ENCODE peak calls at places on chromosomes 11 and 22, in seven cellular contexts. X is IMR-90, A is neural progenitor cell, I is prostate gland, T is nephron progenitor cell, W is mammary epithelial cell, V is GM12864. F is an unnamed sample.

GRCh38 chr22:39900306-39901227 is at the start of gene GRAP2:
- DNase-seq in X (no peak), A (no peak), I (no peak), T (no peak), W (no peak), V (peak), F (no peak)

GRCh38 chr11:64296236-64296635 is 3.9 kb upstream of the CATSPERZ start:
- DNase-seq in X (no peak), A (no peak), I (no peak), T (no peak), W (no peak), V (no peak), F (no peak)

GRCh38 chr22:37569009-37569920 is 9.0 kb downstream of the CDC42EP1 start:
- DNase-seq in X (no peak), A (no peak), I (no peak), T (no peak), W (no peak), V (no peak), F (no peak)

GRCh38 chr11:131491503-131491902 is 121.1 kb downstream of the NTM start:
- DNase-seq in X (peak), A (no peak), I (no peak), T (no peak), W (peak), V (no peak), F (no peak)

GRCh38 chr11:125287467-125288232 is 123.1 kb downstream of the PKNOX2 start:
- DNase-seq in X (peak), A (peak), I (no peak), T (peak), W (no peak), V (no peak), F (no peak)

GRCh38 chr11:22785251-22785650 is 44.4 kb downstream of the SVIP start:
- DNase-seq in X (peak), A (no peak), I (no peak), T (no peak), W (peak), V (no peak), F (no peak)

GRCh38 chr22:25979968-25980367 is 189.3 kb upstream of the SEZ6L start:
- DNase-seq in X (no peak), A (no peak), I (no peak), T (no peak), W (no peak), V (no peak), F (no peak)

GRCh38 chr11:1563697-1564534 is 8.2 kb downstream of the DUSP8 start:
- DNase-seq in X (no peak), A (no peak), I (no peak), T (no peak), W (no peak), V (no peak), F (peak)

GRCh38 chr11:112670806-112671570 is 290.2 kb upstream of the NCAM1 start:
- DNase-seq in X (no peak), A (no peak), I (no peak), T (no peak), W (no peak), V (no peak), F (no peak)

GRCh38 chr11:97454988-97455387 is 1065.2 kb downstream of the JRKL start:
- DNase-seq in X (no peak), A (peak), I (no peak), T (no peak), W (no peak), V (no peak), F (no peak)

GRCh38 chr11:8263109-8263768 is 439 bp downstream of the LMO1 start:
- DNase-seq in X (no peak), A (peak), I (no peak), T (peak), W (no peak), V (no peak), F (peak)

GRCh38 chr11:30422389-30422788 is 99.5 kb downstream of the ARL14EP start:
- DNase-seq in X (no peak), A (peak), I (peak), T (peak), W (no peak), V (no peak), F (no peak)

DNA sequence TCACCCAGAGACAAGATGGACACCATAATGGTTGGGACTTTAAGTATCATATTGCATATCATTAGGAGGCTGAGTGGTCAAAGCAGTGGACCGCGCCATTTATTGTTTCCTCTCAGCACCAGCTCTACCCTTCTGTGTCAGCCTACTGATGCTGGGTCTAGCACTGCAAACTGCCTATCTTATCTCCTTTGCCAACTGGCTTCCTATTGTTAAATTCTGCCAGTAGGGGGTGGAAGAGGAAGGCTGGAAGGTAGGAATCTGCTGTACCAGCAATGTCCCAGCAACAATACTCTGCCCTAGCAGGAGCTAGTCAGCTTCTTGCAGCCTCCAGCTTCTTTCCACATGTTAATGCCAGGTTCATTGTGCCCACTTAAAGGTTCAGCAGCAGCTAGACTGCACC is 367.1 kb upstream of the PDGFD start:
- DNase-seq in X (no peak), A (peak), I (no peak), T (no peak), W (peak), V (no peak), F (no peak)
- TF ChIP-seq CTCF in X (peak), A (peak), I (no peak), T (no peak), W (peak), V (peak), F (no peak)

GRCh38 chr22:30979932-30980331 is 10.9 kb downstream of the TUG1 start:
- DNase-seq in X (no peak), A (no peak), I (no peak), T (no peak), W (no peak), V (no peak), F (no peak)
- TF ChIP-seq CTCF in X (no peak), A (no peak), I (no peak), T (no peak), W (no peak), V (no peak), F (no peak)

GRCh38 chr11:107592813-107593212 is 1.9 kb downstream of the ELMOD1 start:
- DNase-seq in X (no peak), A (peak), I (no peak), T (no peak), W (no peak), V (no peak), F (no peak)

GRCh38 chr11:107593941-107594340 is 3.0 kb downstream of the ELMOD1 start:
- DNase-seq in X (no peak), A (peak), I (no peak), T (peak), W (no peak), V (no peak), F (no peak)

GRCh38 chr11:107598225-107599139 is 7.5 kb downstream of the ELMOD1 start:
- DNase-seq in X (no peak), A (peak), I (no peak), T (peak), W (no peak), V (no peak), F (peak)
- TF ChIP-seq CTCF in X (peak), A (peak), I (no peak), T (peak), W (peak), V (peak), F (peak)

DNA sequence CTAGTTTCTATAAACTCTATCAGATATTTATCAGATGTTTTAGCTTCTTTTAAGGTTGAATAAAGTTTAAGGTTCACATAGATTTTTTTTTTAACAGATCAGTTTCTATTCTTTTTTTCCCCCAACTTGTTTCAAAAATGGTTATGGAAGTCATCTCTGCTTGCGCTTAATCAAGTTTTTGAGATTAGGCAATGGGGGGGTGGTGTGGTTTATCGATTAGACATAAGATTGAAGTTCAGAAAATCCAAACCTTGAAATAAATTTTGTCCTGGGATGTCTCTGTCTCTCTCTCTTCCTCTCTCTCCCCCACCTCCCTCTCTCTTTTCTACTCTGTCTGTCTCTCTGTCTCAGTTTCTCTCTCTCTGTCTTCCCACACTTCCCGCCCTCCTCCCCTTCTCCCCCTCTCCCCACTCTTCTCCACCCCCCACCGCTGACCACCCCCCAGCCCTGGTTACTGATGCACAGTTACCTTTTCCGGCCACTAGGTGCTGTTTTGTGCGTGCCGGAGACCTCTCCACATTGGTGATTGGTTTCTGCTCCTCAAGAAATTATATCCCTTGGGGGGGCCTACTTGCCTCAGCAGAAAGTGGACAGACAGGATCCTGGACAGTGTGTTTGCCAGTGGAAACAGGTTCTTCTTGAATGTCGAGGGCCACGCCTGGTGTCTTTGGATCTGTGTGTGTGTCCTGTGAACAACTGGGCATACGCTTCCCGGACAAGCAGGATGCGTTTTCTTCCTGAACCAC is 29.7 kb upstream of the ANO1 start:
- DNase-seq in X (no peak), A (peak), I (peak), T (peak), W (no peak), V (no peak), F (no peak)
- TF ChIP-seq CTCF in X (peak), A (peak), I (peak), T (peak), W (peak), V (peak), F (no peak)

DNA sequence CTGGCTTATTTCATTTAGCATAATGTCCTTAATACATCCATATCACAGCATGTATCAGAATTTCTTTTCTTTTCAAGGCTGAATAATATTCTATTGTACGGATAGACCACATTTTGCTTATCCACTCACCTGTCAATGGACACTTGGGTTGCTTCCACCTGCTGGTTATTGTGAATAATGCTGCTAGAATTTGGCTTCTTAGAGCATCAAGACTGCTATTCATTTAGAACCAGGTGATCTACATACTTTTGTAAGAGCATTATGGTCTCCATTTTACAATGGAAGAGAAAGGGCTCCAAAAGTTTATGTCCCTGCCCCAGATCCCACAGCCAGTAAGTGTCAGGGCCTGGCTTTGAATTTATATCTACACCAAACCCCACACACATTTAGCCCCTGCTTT is 100.7 kb upstream of the CD82 start:
- DNase-seq in X (no peak), A (no peak), I (no peak), T (no peak), W (peak), V (no peak), F (no peak)
- TF ChIP-seq CTCF in X (no peak), A (peak), I (no peak), T (no peak), W (peak), V (peak), F (no peak)

GRCh38 chr11:40294343-40294723 is 1165.1 kb downstream of the LRRC4C start:
- DNase-seq in X (no peak), A (no peak), I (no peak), T (no peak), W (no peak), V (no peak), F (no peak)
- TF ChIP-seq CTCF in X (no peak), A (no peak), I (no peak), T (no peak), W (no peak), V (no peak), F (peak)

GRCh38 chr11:114297806-114298700 is 1.9 kb downstream of the NNMT start:
- DNase-seq in X (no peak), A (no peak), I (no peak), T (no peak), W (no peak), V (no peak), F (no peak)
- TF ChIP-seq CTCF in X (no peak), A (no peak), I (no peak), T (no peak), W (no peak), V (no peak), F (no peak)